ENCODE peak calls at places on chromosomes 16 and 17, in seven cellular contexts. U is GM12865; P is fibroblast of lung; Y is progenitor cell of endocrine pancreas; J is activated CD4-positive, alpha-beta memory T cell treated with anti-CD3 and anti-CD28 coated beads, Interleukin-2, amount 10 ng/mL, durations not matched to agents 7 days and 5 days; V is H54; D is astrocyte of the spinal cord. Z is an unnamed sample.
A peak's percentile ranks its signal among the peaks of the same experiment; 100 is the strongest.

GRCh38 chr17:18988546-18989173 is 15.9 kb downstream of the FAM83G start:
- DNase-seq in U (no peak), P (no peak), Y (no peak), J (no peak), V (no peak), D (no peak), Z (no peak)

GRCh38 chr17:82528484-82529265 is 9.1 kb downstream of the FOXK2 start:
- DNase-seq in U (peak; percentile 35), P (peak; percentile 32), Y (no peak), J (no peak), V (peak; percentile 61), D (peak; percentile 50), Z (peak; percentile 73)

GRCh38 chr17:48791128-48792032 is 25.6 kb downstream of the TTLL6 start:
- DNase-seq in U (peak; percentile 78), P (peak; percentile 68), Y (peak; percentile 51), J (no peak), V (peak; percentile 87), D (peak; percentile 82), Z (peak; percentile 79)

GRCh38 chr17:20294120-20294519 is 173.2 kb downstream of the LGALS9B start:
- DNase-seq in U (no peak), P (no peak), Y (no peak), J (no peak), V (no peak), D (no peak), Z (no peak)

GRCh38 chr16:73572135-73572534 is 524.2 kb upstream of the ZFHX3 start:
- DNase-seq in U (peak; percentile 10), P (no peak), Y (no peak), J (no peak), V (no peak), D (no peak), Z (no peak)

GRCh38 chr17:71032746-71033273 is 863.5 kb downstream of the KCNJ2 start:
- DNase-seq in U (no peak), P (no peak), Y (no peak), J (no peak), V (no peak), D (no peak), Z (no peak)

GRCh38 chr17:17491546-17491988 is 4.6 kb downstream of the RASD1 start:
- DNase-seq in U (no peak), P (no peak), Y (peak; percentile 7), J (no peak), V (no peak), D (no peak), Z (no peak)

GRCh38 chr16:69131749-69132423 is 502 bp downstream of the CHTF8 start:
- DNase-seq in U (peak; percentile 87), P (peak; percentile 78), Y (peak; percentile 82), J (peak; percentile 75), V (peak; percentile 79), D (peak; percentile 80), Z (peak; percentile 72)

GRCh38 chr16:84687715-84688114 is 12.1 kb upstream of the USP10 start:
- DNase-seq in U (peak; percentile 91), P (peak; percentile 94), Y (no peak), J (no peak), V (no peak), D (peak; percentile 83), Z (peak; percentile 37)

GRCh38 chr16:31135535-31136286 is at the start of gene PRSS8:
- DNase-seq in U (no peak), P (no peak), Y (peak; percentile 66), J (no peak), V (no peak), D (no peak), Z (no peak)

GRCh38 chr16:1612320-1613111 is at the start of gene CRAMP1:
- DNase-seq in U (peak; percentile 18), P (peak; percentile 17), Y (peak; percentile 17), J (no peak), V (peak; percentile 47), D (no peak), Z (peak; percentile 29)

GRCh38 chr16:50251375-50252081 is 14.8 kb upstream of the ADCY7 start:
- DNase-seq in U (no peak), P (peak; percentile 98), Y (no peak), J (no peak), V (peak; percentile 75), D (peak; percentile 90), Z (no peak)

GRCh38 chr16:58733248-58733670 is 857 bp downstream of the GOT2 start:
- DNase-seq in U (peak; percentile 4), P (peak; percentile 17), Y (no peak), J (no peak), V (no peak), D (peak; percentile 2), Z (no peak)

GRCh38 chr17:6456321-6456720 is 12.1 kb downstream of the PIMREG start:
- DNase-seq in U (no peak), P (no peak), Y (no peak), J (no peak), V (no peak), D (no peak), Z (no peak)

GRCh38 chr17:41492771-41493170 is 3.1 kb upstream of the KRT36 start:
- DNase-seq in U (no peak), P (peak; percentile 31), Y (no peak), J (no peak), V (no peak), D (peak; percentile 58), Z (peak; percentile 91)

GRCh38 chr17:67491009-67491677 is 114.1 kb downstream of the PITPNC1 start:
- DNase-seq in U (no peak), P (peak; percentile 98), Y (peak; percentile 16), J (no peak), V (peak; percentile 84), D (peak; percentile 99), Z (peak; percentile 54)

GRCh38 chr17:7045492-7046126 is 1.7 kb upstream of the SLC16A11 start:
- DNase-seq in U (peak; percentile 82), P (peak; percentile 71), Y (no peak), J (peak; percentile 51), V (peak; percentile 52), D (peak; percentile 86), Z (peak; percentile 89)

GRCh38 chr17:7523033-7523432 is 25.8 kb upstream of the TNFSF12 start:
- DNase-seq in U (peak; percentile 50), P (no peak), Y (no peak), J (peak; percentile 53), V (no peak), D (peak; percentile 8), Z (peak; percentile 9)

GRCh38 chr16:11349599-11350276 is 4.5 kb downstream of the RMI2 start:
- DNase-seq in U (no peak), P (peak; percentile 66), Y (no peak), J (no peak), V (no peak), D (peak; percentile 64), Z (peak; percentile 31)

GRCh38 chr17:45256114-45256966 is 5.6 kb downstream of the SPATA32 start:
- DNase-seq in U (no peak), P (no peak), Y (no peak), J (no peak), V (no peak), D (no peak), Z (no peak)

GRCh38 chr17:34458266-34458665 is 95.2 kb upstream of the CCL1 start:
- DNase-seq in U (no peak), P (no peak), Y (no peak), J (no peak), V (no peak), D (no peak), Z (no peak)

GRCh38 chr17:80835816-80836657 is 155.6 kb upstream of the CHMP6 start:
- DNase-seq in U (no peak), P (no peak), Y (no peak), J (no peak), V (no peak), D (no peak), Z (no peak)

Z was measured in endothelial cell of umbilical vein.